ENCODE peak calls at places on chromosomes 11 and 22, in ten cellular contexts. C is ovary, K is endothelial cell of umbilical vein, B is IMR-90, M is heart left ventricle, A is fibroblast of lung, I is lung, E is PC-9, P is psoas muscle, L is uterus. Y is an unnamed sample.

GRCh38 chr11:81000334-81001100 is 1559.7 kb upstream of the TENM4 start:
- DNase-seq in P (no peak), K (peak; percentile 37), B (no peak), M (no peak), E (no peak), I (no peak), L (no peak), C (no peak), A (no peak), Y (no peak)

GRCh38 chr11:68329993-68330699 is 17.8 kb downstream of the LRP5 start:
- DNase-seq in E (no peak), B (peak; percentile 53), C (no peak), K (no peak), L (no peak), M (no peak), I (no peak), P (no peak), A (peak; percentile 47), Y (no peak)

GRCh38 chr11:35334385-35335090 is 84.8 kb downstream of the SLC1A2 start:
- DNase-seq in I (no peak), A (no peak), K (no peak), B (no peak), M (no peak), L (no peak), E (no peak), P (no peak), C (no peak), Y (no peak)

GRCh38 chr11:57549983-57550382 is 12.6 kb downstream of the SMTNL1 start:
- DNase-seq in P (no peak), M (no peak), B (no peak), L (no peak), A (no peak), E (no peak), I (no peak), K (no peak), C (no peak), Y (no peak)

GRCh38 chr22:29609139-29609538 is 5.7 kb downstream of the NF2 start:
- DNase-seq in L (no peak), K (no peak), A (no peak), I (no peak), E (no peak), M (no peak), C (no peak), P (no peak), B (no peak), Y (no peak)

GRCh38 chr11:90500922-90501568 is 278.2 kb upstream of the CHORDC1 start:
- DNase-seq in M (no peak), A (no peak), C (no peak), P (no peak), I (no peak), E (no peak), L (no peak), K (no peak), B (no peak), Y (no peak)

GRCh38 chr22:50699754-50700386 is 27.2 kb downstream of the SHANK3 start:
- DNase-seq in C (peak; percentile 5), P (peak; percentile 16), B (no peak), E (no peak), M (no peak), K (no peak), A (no peak), L (no peak), I (no peak), Y (no peak)

GRCh38 chr11:45937916-45938315 is 15.5 kb downstream of the LARGE2 start:
- DNase-seq in I (no peak), L (no peak), K (no peak), C (no peak), B (no peak), P (no peak), A (no peak), M (no peak), E (no peak), Y (no peak)

GRCh38 chr22:46083383-46084350 is 66.7 kb upstream of the PPARA start:
- DNase-seq in M (no peak), L (peak; percentile 34), K (no peak), I (no peak), A (no peak), P (peak; percentile 51), E (no peak), C (peak; percentile 38), B (no peak), Y (no peak)

GRCh38 chr22:41367039-41367679 is 14.6 kb upstream of the TEF start:
- DNase-seq in M (peak; percentile 98), E (peak; percentile 98), C (peak; percentile 99), I (peak; percentile 96), L (peak; percentile 96), B (peak; percentile 96), K (peak; percentile 96), P (peak; percentile 99), A (peak; percentile 96), Y (peak; percentile 99)

GRCh38 chr22:42933783-42934144 is 76.7 kb upstream of the ARFGAP3 start:
- DNase-seq in E (no peak), P (no peak), B (peak; percentile 97), C (no peak), M (no peak), I (no peak), A (peak; percentile 96), K (peak; percentile 95), L (no peak), Y (peak; percentile 93)

GRCh38 chr22:42931421-42932196 is 74.5 kb upstream of the ARFGAP3 start:
- DNase-seq in A (no peak), B (peak; percentile 18), E (no peak), C (no peak), I (no peak), K (no peak), M (no peak), P (no peak), L (no peak), Y (no peak)

GRCh38 chr22:42932857-42933782 is 76.0 kb upstream of the ARFGAP3 start:
- DNase-seq in B (peak; percentile 28), L (no peak), M (peak; percentile 44), E (no peak), I (no peak), C (no peak), K (no peak), P (no peak), A (no peak), Y (no peak)

GRCh38 chr22:42930810-42931420 is 73.8 kb upstream of the ARFGAP3 start:
- DNase-seq in I (no peak), C (no peak), E (peak; percentile 35), B (peak; percentile 52), P (peak; percentile 74), K (no peak), M (no peak), A (no peak), L (no peak), Y (no peak)

GRCh38 chr22:42932197-42932519 is 75.1 kb upstream of the ARFGAP3 start:
- DNase-seq in A (no peak), M (no peak), L (no peak), C (no peak), E (no peak), I (no peak), K (no peak), P (no peak), B (no peak), Y (no peak)
- H3K4me1 ChIP-seq in A (peaks cover 38% of the 10 kb centered on the region), M (peaks cover 100% of the 10 kb centered on the region), L (peaks cover 21% of the 10 kb centered on the region), C (peaks cover 22% of the 10 kb centered on the region), E (peaks cover 48% of the 10 kb centered on the region), I (peaks cover 59% of the 10 kb centered on the region), K (peaks cover 27% of the 10 kb centered on the region), P (peaks cover 78% of the 10 kb centered on the region), B (peaks cover 39% of the 10 kb centered on the region), Y (peaks cover 18% of the 10 kb centered on the region)

GRCh38 chr11:85718991-85719807 is 33.2 kb upstream of the CCDC89 start:
- DNase-seq in I (peak; percentile 29), E (peak; percentile 34), M (peak; percentile 59), L (no peak), C (no peak), A (peak; percentile 97), K (peak; percentile 23), P (peak; percentile 61), B (peak; percentile 100), Y (no peak)

GRCh38 chr11:85721191-85721590 is 35.2 kb upstream of the CCDC89 start:
- DNase-seq in P (no peak), I (no peak), M (no peak), A (no peak), C (no peak), L (no peak), B (no peak), K (no peak), E (no peak), Y (no peak)

GRCh38 chr11:85723088-85723487 is 37.1 kb upstream of the CCDC89 start:
- DNase-seq in P (no peak), M (no peak), E (peak; percentile 45), A (no peak), L (no peak), I (no peak), C (no peak), K (no peak), B (no peak), Y (no peak)

GRCh38 chr11:85717360-85717927 is 31.4 kb upstream of the CCDC89 start:
- DNase-seq in P (no peak), M (no peak), A (no peak), L (no peak), B (no peak), E (no peak), K (no peak), C (no peak), I (no peak), Y (no peak)

GRCh38 chr11:85718126-85718943 is 32.3 kb upstream of the CCDC89 start:
- DNase-seq in L (no peak), E (no peak), M (no peak), A (peak; percentile 28), B (peak; percentile 28), I (no peak), P (no peak), K (no peak), C (no peak), Y (no peak)
- H3K4me3 ChIP-seq in L (no peak overlapping the region), E (no peak overlapping the region), M (peak overlapping the region; percentile 48), A (peak overlapping the region; percentile 82), B (peak overlapping the region; percentile 52), I (no peak overlapping the region), P (peak overlapping the region; percentile 45), K (no peak overlapping the region), C (no peak overlapping the region), Y (no peak overlapping the region)

DNA sequence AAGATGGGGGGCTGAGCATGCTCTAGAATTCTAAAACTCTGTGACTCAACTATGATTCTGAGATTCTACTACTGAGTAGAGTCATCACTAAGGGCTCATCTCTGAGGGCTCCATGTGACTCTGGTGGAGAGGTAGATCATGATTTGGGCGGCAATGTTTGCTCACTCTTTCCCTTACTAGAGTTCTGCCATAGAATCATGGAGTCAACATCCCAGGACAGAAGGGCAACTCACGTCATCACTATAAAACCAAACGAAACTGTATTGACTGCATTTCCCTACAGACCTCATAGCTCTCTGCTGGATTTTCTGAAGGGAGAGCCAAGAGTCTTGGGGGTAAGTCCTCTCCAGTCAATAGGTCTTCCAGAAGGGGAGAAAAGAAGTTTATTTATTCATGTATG is at the start of gene MS4A14:
- DNase-seq in C (no peak), A (no peak), L (no peak), M (no peak), E (no peak), K (no peak), B (no peak), I (no peak), P (no peak), Y (no peak)
- H3K27ac ChIP-seq in C (no peak within 1 kb of the TSS), A (no peak within 1 kb of the TSS), L (no peak within 1 kb of the TSS), M (no peak within 1 kb of the TSS), E (no peak within 1 kb of the TSS), K (no peak within 1 kb of the TSS), B (no peak within 1 kb of the TSS), I (no peak within 1 kb of the TSS), P (no peak within 1 kb of the TSS), Y (no peak within 1 kb of the TSS)

GRCh38 chr11:107508858-107509244 is 51.2 kb upstream of the CWF19L2 start:
- DNase-seq in M (no peak), I (no peak), A (no peak), C (no peak), P (no peak), K (no peak), B (no peak), E (no peak), L (no peak), Y (no peak)
- H3K4me1 ChIP-seq in M (no peaks in the 10 kb centered on the region), I (no peaks in the 10 kb centered on the region), A (no peaks in the 10 kb centered on the region), C (no peaks in the 10 kb centered on the region), P (peaks cover 13% of the 10 kb centered on the region), K (no peaks in the 10 kb centered on the region), B (no peaks in the 10 kb centered on the region), E (no peaks in the 10 kb centered on the region), L (no peaks in the 10 kb centered on the region), Y (no peaks in the 10 kb centered on the region)